ENCODE peak calls at places on chromosomes 5 and 9, in six cellular contexts. S is activated T-helper 9 cell treated with anti-CD3 and anti-CD28 coated beads, Interleukin-2, amount 50 U/mL, for 16 hours; T is HT1080; A is stimulated activated CD8-positive, alpha-beta memory T cell treated with anti-CD3 and anti-CD28 coated beads, Interleukin-15, amount 100 ng/mL, for 24 hours; H is pancreas; O is NCI-H1694. W is an unnamed sample.

GRCh38 chr9:37732086-37732744 is 21.4 kb upstream of the TRMT10B start:
- DNase-seq in S (no peak), T (no peak), A (no peak), H (no peak), O (peak), W (peak)

GRCh38 chr9:25677301-25678146 is 720 bp downstream of the TUSC1 start:
- DNase-seq in S (no peak), T (peak), A (no peak), H (peak), O (peak), W (peak)

GRCh38 chr5:73823508-73823925 is 197.5 kb downstream of the ARHGEF28 start:
- DNase-seq in S (no peak), T (peak), A (no peak), H (no peak), O (no peak), W (no peak)

GRCh38 chr9:115229496-115229895 is 111.5 kb upstream of the TNC start:
- DNase-seq in S (no peak), T (no peak), A (no peak), H (no peak), O (no peak), W (no peak)

GRCh38 chr5:72584466-72584865 is 77.3 kb upstream of the ZNF366 start:
- DNase-seq in S (no peak), T (no peak), A (no peak), H (no peak), O (no peak), W (no peak)

GRCh38 chr5:61071565-61071964 is 90.7 kb downstream of the SMIM15 start:
- DNase-seq in S (no peak), T (no peak), A (no peak), H (no peak), O (no peak), W (no peak)

GRCh38 chr9:89802809-89803355 is 198.1 kb downstream of the GADD45G start:
- DNase-seq in S (no peak), T (no peak), A (no peak), H (no peak), O (no peak), W (no peak)

GRCh38 chr5:123094227-123094918 is 5.3 kb downstream of the PRDM6 start:
- DNase-seq in S (no peak), T (no peak), A (no peak), H (no peak), O (no peak), W (no peak)

GRCh38 chr9:91144782-91145181 is 216.9 kb downstream of the AUH start:
- DNase-seq in S (no peak), T (no peak), A (no peak), H (no peak), O (no peak), W (no peak)

GRCh38 chr9:97501177-97501971 is at the start of gene TMOD1:
- DNase-seq in S (peak), T (peak), A (peak), H (peak), O (peak), W (peak)

GRCh38 chr5:64534033-64534432 is 28.2 kb downstream of the RGS7BP start:
- DNase-seq in S (no peak), T (no peak), A (no peak), H (no peak), O (no peak), W (no peak)

GRCh38 chr9:70600479-70600878 is 186.0 kb upstream of the KLF9 start:
- DNase-seq in S (no peak), T (peak), A (no peak), H (no peak), O (no peak), W (no peak)

GRCh38 chr9:74543145-74543544 is 46.0 kb downstream of the RORB start:
- DNase-seq in S (no peak), T (no peak), A (no peak), H (no peak), O (no peak), W (no peak)

GRCh38 chr5:174799146-174799545 is 74.8 kb downstream of the MSX2 start:
- DNase-seq in S (no peak), T (no peak), A (no peak), H (no peak), O (no peak), W (no peak)

GRCh38 chr9:123251741-123252140 is 16.6 kb downstream of the STRBP start:
- DNase-seq in S (no peak), T (no peak), A (no peak), H (no peak), O (no peak), W (no peak)

GRCh38 chr9:76592105-76593010 is 133.4 kb downstream of the GCNT1 start:
- DNase-seq in S (no peak), T (no peak), A (no peak), H (no peak), O (no peak), W (no peak)

W was measured in DMS 273 treated with DMSO at 0.1 percent for 48 hours.